ENCODE peak calls at places on chromosomes 13 and 19, in eight cellular contexts. One of them, this sample, is unnamed.

GRCh38 chr19:38401148-38401547 is 1.7 kb upstream of the FAM98C start:
- DNase-seq in heart right ventricle: no peak
- DNase-seq in left ventricle myocardium inferior: no peak
- DNase-seq in GM13976: no peak
- DNase-seq in AG04449: no peak
- DNase-seq in WERI-Rb-1: no peak
- DNase-seq in cardiac fibroblast: peak; percentile 51
- DNase-seq in GM13977: no peak
- DNase-seq in this sample: no peak

GRCh38 chr13:83352391-83352790 is 529.9 kb downstream of the SLITRK1 start:
- DNase-seq in cardiac fibroblast: no peak
- DNase-seq in WERI-Rb-1: no peak
- DNase-seq in left ventricle myocardium inferior: no peak
- DNase-seq in GM13976: no peak
- DNase-seq in AG04449: no peak
- DNase-seq in GM13977: no peak
- DNase-seq in heart right ventricle: no peak
- DNase-seq in this sample: no peak

GRCh38 chr13:109790951-109791605 is 4.7 kb upstream of the IRS2 start:
- DNase-seq in GM13977: no peak
- DNase-seq in left ventricle myocardium inferior: no peak
- DNase-seq in GM13976: no peak
- DNase-seq in AG04449: no peak
- DNase-seq in cardiac fibroblast: peak; percentile 58
- DNase-seq in heart right ventricle: no peak
- DNase-seq in WERI-Rb-1: peak; percentile 61
- DNase-seq in this sample: no peak

GRCh38 chr13:105462981-105463380 is 1072.5 kb downstream of the EFNB2 start:
- DNase-seq in left ventricle myocardium inferior: no peak
- DNase-seq in AG04449: no peak
- DNase-seq in WERI-Rb-1: no peak
- DNase-seq in GM13977: no peak
- DNase-seq in cardiac fibroblast: peak; percentile 53
- DNase-seq in heart right ventricle: no peak
- DNase-seq in GM13976: no peak
- DNase-seq in this sample: no peak

GRCh38 chr19:246551-246950 is 44.7 kb downstream of the PLPP2 start:
- DNase-seq in heart right ventricle: no peak
- DNase-seq in GM13976: no peak
- DNase-seq in GM13977: peak; percentile 5
- DNase-seq in left ventricle myocardium inferior: no peak
- DNase-seq in WERI-Rb-1: peak; percentile 21
- DNase-seq in cardiac fibroblast: no peak
- DNase-seq in AG04449: no peak
- DNase-seq in this sample: no peak

GRCh38 chr19:30535011-30535410 is 162.8 kb downstream of the ZNF536 start:
- DNase-seq in heart right ventricle: no peak
- DNase-seq in cardiac fibroblast: no peak
- DNase-seq in GM13976: no peak
- DNase-seq in GM13977: no peak
- DNase-seq in AG04449: no peak
- DNase-seq in WERI-Rb-1: no peak
- DNase-seq in left ventricle myocardium inferior: no peak
- DNase-seq in this sample: no peak

GRCh38 chr13:49651775-49652690 is 23.7 kb downstream of the ARL11 start:
- DNase-seq in AG04449: no peak
- DNase-seq in GM13976: no peak
- DNase-seq in GM13977: no peak
- DNase-seq in WERI-Rb-1: peak; percentile 81
- DNase-seq in cardiac fibroblast: no peak
- DNase-seq in left ventricle myocardium inferior: no peak
- DNase-seq in heart right ventricle: no peak
- DNase-seq in this sample: no peak

GRCh38 chr19:4589579-4590410 is 30.3 kb upstream of the SEMA6B start:
- DNase-seq in left ventricle myocardium inferior: peak; percentile 41
- DNase-seq in WERI-Rb-1: peak; percentile 73
- DNase-seq in cardiac fibroblast: no peak
- DNase-seq in heart right ventricle: no peak
- DNase-seq in GM13976: peak; percentile 75
- DNase-seq in GM13977: peak; percentile 73
- DNase-seq in AG04449: no peak
- DNase-seq in this sample: no peak

GRCh38 chr13:93903909-93904308 is 575.6 kb downstream of the DCT start:
- DNase-seq in GM13976: no peak
- DNase-seq in heart right ventricle: no peak
- DNase-seq in left ventricle myocardium inferior: no peak
- DNase-seq in cardiac fibroblast: no peak
- DNase-seq in GM13977: no peak
- DNase-seq in AG04449: no peak
- DNase-seq in WERI-Rb-1: no peak
- DNase-seq in this sample: no peak

GRCh38 chr13:59398661-59399060 is 765.1 kb downstream of the DIAPH3 start:
- DNase-seq in WERI-Rb-1: no peak
- DNase-seq in cardiac fibroblast: no peak
- DNase-seq in AG04449: no peak
- DNase-seq in GM13977: no peak
- DNase-seq in heart right ventricle: no peak
- DNase-seq in GM13976: no peak
- DNase-seq in left ventricle myocardium inferior: no peak
- DNase-seq in this sample: no peak

GRCh38 chr19:19459707-19460251 is 54.3 kb downstream of the GATAD2A start:
- DNase-seq in GM13977: no peak
- DNase-seq in AG04449: no peak
- DNase-seq in WERI-Rb-1: no peak
- DNase-seq in GM13976: peak; percentile 67
- DNase-seq in cardiac fibroblast: peak; percentile 56
- DNase-seq in left ventricle myocardium inferior: peak; percentile 46
- DNase-seq in heart right ventricle: no peak
- DNase-seq in this sample: no peak

GRCh38 chr19:5677156-5677555 is 3.2 kb downstream of the MICOS13 start:
- DNase-seq in GM13977: no peak
- DNase-seq in left ventricle myocardium inferior: no peak
- DNase-seq in heart right ventricle: no peak
- DNase-seq in WERI-Rb-1: no peak
- DNase-seq in GM13976: no peak
- DNase-seq in cardiac fibroblast: no peak
- DNase-seq in AG04449: no peak
- DNase-seq in this sample: no peak

DNA sequence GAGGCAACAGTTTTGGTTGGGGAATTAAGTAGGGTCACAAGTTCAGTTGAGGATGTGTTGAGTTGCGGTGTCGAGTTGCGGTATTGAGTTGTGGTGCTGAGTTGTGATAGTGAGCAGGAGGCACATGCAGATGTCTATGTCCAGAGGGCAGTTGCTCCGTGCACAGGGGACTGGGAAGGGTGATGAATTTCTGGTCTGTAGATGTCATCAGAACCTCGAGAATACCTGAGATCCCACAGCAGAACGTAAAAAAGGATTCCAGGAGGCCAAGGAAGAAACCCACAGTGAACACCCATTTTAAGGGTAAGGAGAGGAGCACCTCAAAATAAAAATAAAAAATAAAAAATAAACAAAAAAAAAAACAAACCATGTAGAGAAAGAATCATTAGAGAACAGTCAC is 354.4 kb upstream of the ARGLU1 start:
- DNase-seq in GM13976: no peak
- DNase-seq in left ventricle myocardium inferior: no peak
- DNase-seq in AG04449: no peak
- DNase-seq in GM13977: no peak
- DNase-seq in heart right ventricle: no peak
- DNase-seq in WERI-Rb-1: no peak
- DNase-seq in cardiac fibroblast: no peak
- DNase-seq in this sample: no peak
- TF ChIP-seq CTCF in GM13976: no peak
- TF ChIP-seq CTCF in left ventricle myocardium inferior: no peak
- TF ChIP-seq CTCF in AG04449: no peak
- TF ChIP-seq CTCF in GM13977: no peak
- TF ChIP-seq CTCF in heart right ventricle: no peak
- TF ChIP-seq CTCF in WERI-Rb-1: no peak
- TF ChIP-seq CTCF in cardiac fibroblast: no peak
- TF ChIP-seq CTCF in this sample: no peak

DNA sequence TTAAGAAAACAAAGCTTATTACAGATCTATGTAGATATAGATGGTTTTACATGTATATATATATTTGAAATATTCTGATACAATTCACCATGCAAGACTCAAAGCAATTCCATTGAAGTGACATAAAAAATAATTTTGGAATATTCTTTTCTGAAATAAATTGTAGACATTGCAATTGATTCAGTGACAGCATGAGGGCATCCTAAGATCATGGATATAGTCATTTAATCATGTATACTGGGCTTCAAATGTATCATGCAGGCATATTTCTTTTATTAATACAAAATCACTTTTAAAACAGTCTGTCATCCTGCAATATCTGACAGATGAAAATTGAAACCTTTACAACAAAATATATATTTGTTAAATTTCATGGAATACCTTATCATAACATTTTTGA is 286.7 kb upstream of the SLITRK6 start:
- DNase-seq in AG04449: no peak
- DNase-seq in cardiac fibroblast: no peak
- DNase-seq in WERI-Rb-1: no peak
- DNase-seq in GM13977: no peak
- DNase-seq in heart right ventricle: no peak
- DNase-seq in GM13976: no peak
- DNase-seq in left ventricle myocardium inferior: no peak
- DNase-seq in this sample: no peak
- TF ChIP-seq CTCF in AG04449: no peak
- TF ChIP-seq CTCF in cardiac fibroblast: no peak
- TF ChIP-seq CTCF in WERI-Rb-1: no peak
- TF ChIP-seq CTCF in GM13977: no peak
- TF ChIP-seq CTCF in heart right ventricle: no peak
- TF ChIP-seq CTCF in GM13976: no peak
- TF ChIP-seq CTCF in left ventricle myocardium inferior: peak; percentile 34
- TF ChIP-seq CTCF in this sample: no peak

GRCh38 chr13:97432232-97432916 is 1.6 kb upstream of the RAP2A start:
- DNase-seq in left ventricle myocardium inferior: no peak
- DNase-seq in heart right ventricle: no peak
- DNase-seq in GM13976: no peak
- DNase-seq in GM13977: no peak
- DNase-seq in AG04449: no peak
- DNase-seq in cardiac fibroblast: no peak
- DNase-seq in WERI-Rb-1: no peak
- DNase-seq in this sample: no peak

GRCh38 chr13:97435297-97435682 is 1.3 kb downstream of the RAP2A start:
- DNase-seq in GM13977: no peak
- DNase-seq in AG04449: no peak
- DNase-seq in cardiac fibroblast: no peak
- DNase-seq in GM13976: no peak
- DNase-seq in heart right ventricle: no peak
- DNase-seq in left ventricle myocardium inferior: no peak
- DNase-seq in WERI-Rb-1: no peak
- DNase-seq in this sample: no peak

GRCh38 chr13:97432917-97433726 is 847 bp upstream of the RAP2A start:
- DNase-seq in GM13977: peak; percentile 82
- DNase-seq in AG04449: peak; percentile 100
- DNase-seq in WERI-Rb-1: peak; percentile 100
- DNase-seq in heart right ventricle: peak; percentile 98
- DNase-seq in left ventricle myocardium inferior: peak; percentile 98
- DNase-seq in GM13976: peak; percentile 84
- DNase-seq in cardiac fibroblast: peak; percentile 100
- DNase-seq in this sample: peak; percentile 100

GRCh38 chr13:97434417-97435296 is 688 bp downstream of the RAP2A start:
- DNase-seq in GM13976: no peak
- DNase-seq in GM13977: no peak
- DNase-seq in cardiac fibroblast: peak; percentile 32
- DNase-seq in left ventricle myocardium inferior: peak; percentile 34
- DNase-seq in AG04449: no peak
- DNase-seq in WERI-Rb-1: peak; percentile 67
- DNase-seq in heart right ventricle: peak; percentile 40
- DNase-seq in this sample: no peak

GRCh38 chr13:97433727-97434416 is at the start of gene RAP2A:
- DNase-seq in heart right ventricle: peak; percentile 92
- DNase-seq in left ventricle myocardium inferior: peak; percentile 91
- DNase-seq in AG04449: peak; percentile 45
- DNase-seq in GM13976: peak; percentile 85
- DNase-seq in cardiac fibroblast: peak; percentile 97
- DNase-seq in WERI-Rb-1: peak; percentile 97
- DNase-seq in GM13977: peak; percentile 83
- DNase-seq in this sample: peak; percentile 84
- TF ChIP-seq CTCF in heart right ventricle: no peak
- TF ChIP-seq CTCF in left ventricle myocardium inferior: no peak
- TF ChIP-seq CTCF in AG04449: no peak
- TF ChIP-seq CTCF in GM13976: peak; percentile 28
- TF ChIP-seq CTCF in cardiac fibroblast: no peak
- TF ChIP-seq CTCF in WERI-Rb-1: no peak
- TF ChIP-seq CTCF in GM13977: peak; percentile 48
- TF ChIP-seq CTCF in this sample: no peak

DNA sequence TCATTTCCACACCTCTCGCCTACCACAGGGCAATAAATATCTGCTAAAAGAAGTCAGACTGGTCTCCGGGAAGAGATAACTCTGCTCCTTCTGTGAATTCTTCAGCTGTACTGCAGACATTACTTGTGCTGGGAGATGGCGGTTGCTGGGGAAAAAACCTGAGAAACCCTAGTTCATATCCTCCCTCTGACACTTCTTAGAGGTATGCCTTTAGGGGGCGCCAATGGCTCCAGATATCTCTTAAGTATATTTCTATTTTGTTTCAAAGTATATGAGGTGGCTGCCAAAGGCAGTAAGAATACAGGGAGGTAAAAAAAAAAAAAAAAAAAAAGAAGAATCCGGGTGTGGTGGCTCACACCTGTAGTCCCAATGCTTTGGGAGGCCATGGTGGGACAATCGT is 175.2 kb downstream of the PAN3 start:
- DNase-seq in GM13977: peak; percentile 43
- DNase-seq in GM13976: peak; percentile 41
- DNase-seq in cardiac fibroblast: peak; percentile 69
- DNase-seq in left ventricle myocardium inferior: no peak
- DNase-seq in AG04449: no peak
- DNase-seq in heart right ventricle: no peak
- DNase-seq in WERI-Rb-1: peak; percentile 59
- DNase-seq in this sample: no peak
- TF ChIP-seq CTCF in GM13977: peak; percentile 21
- TF ChIP-seq CTCF in GM13976: peak; percentile 12
- TF ChIP-seq CTCF in cardiac fibroblast: peak; percentile 39
- TF ChIP-seq CTCF in left ventricle myocardium inferior: peak; percentile 24
- TF ChIP-seq CTCF in AG04449: peak; percentile 33
- TF ChIP-seq CTCF in heart right ventricle: no peak
- TF ChIP-seq CTCF in WERI-Rb-1: peak; percentile 40
- TF ChIP-seq CTCF in this sample: peak; percentile 40

DNA sequence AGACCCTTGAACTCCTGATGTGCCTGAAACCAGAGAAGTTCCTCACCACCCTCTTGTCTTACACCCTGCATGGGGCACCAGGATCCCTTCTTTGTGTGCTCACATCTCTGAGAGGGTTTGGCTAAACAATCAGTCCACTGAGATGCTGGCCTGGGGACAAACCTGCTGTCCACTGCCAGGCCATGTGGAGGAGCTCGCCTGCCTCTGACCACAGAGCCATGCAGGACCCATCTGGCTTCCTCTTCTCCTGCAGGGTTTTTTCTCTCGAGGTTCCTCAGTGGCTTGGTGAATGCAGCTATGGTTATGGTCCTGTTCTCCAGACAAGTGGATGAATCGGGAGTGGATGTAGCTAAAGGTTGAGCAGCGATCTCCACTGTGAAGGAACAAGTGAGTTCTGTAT is 49.1 kb upstream of the MEDAG start:
- DNase-seq in heart right ventricle: no peak
- DNase-seq in GM13977: no peak
- DNase-seq in GM13976: no peak
- DNase-seq in cardiac fibroblast: no peak
- DNase-seq in left ventricle myocardium inferior: no peak
- DNase-seq in AG04449: no peak
- DNase-seq in WERI-Rb-1: no peak
- DNase-seq in this sample: no peak
- TF ChIP-seq CTCF in heart right ventricle: no peak
- TF ChIP-seq CTCF in GM13977: no peak
- TF ChIP-seq CTCF in GM13976: no peak
- TF ChIP-seq CTCF in cardiac fibroblast: no peak
- TF ChIP-seq CTCF in left ventricle myocardium inferior: no peak
- TF ChIP-seq CTCF in AG04449: peak; percentile 16
- TF ChIP-seq CTCF in WERI-Rb-1: no peak
- TF ChIP-seq CTCF in this sample: peak; percentile 45

This sample was measured in AG09319.